ENCODE peak calls at places on chromosome 1, in ten cellular contexts. R is body of pancreas; H is small intestine; F is adrenal gland; T is HAP-1; Y is right lobe of liver; Q is effector memory CD4-positive, alpha-beta T cell; J is BE2C; O is prostate gland; E is fibroblast of lung. M is an unnamed sample. For H3K9me3 and H3K4me1, the result is how much of the 10 kb centered on the place peaks cover.

GRCh38 chr1:21669287-21670058 is at the start of gene RAP1GAP:
- DNase-seq in F (peak), Y (peak), T (peak), R (peak), Q (peak), O (peak), H (peak), E (no peak), J (no peak), M (no peak)

GRCh38 chr1:240732390-240732789 is 120.4 kb upstream of the GREM2 start:
- DNase-seq in F (no peak), Y (no peak), E (peak), J (no peak), O (no peak), R (no peak), H (peak), Q (no peak), T (peak), M (no peak)

GRCh38 chr1:34425785-34426184 is 249.1 kb downstream of the C1orf94 start:
- DNase-seq in R (no peak), Y (no peak), E (no peak), H (no peak), J (no peak), T (no peak), F (no peak), O (no peak), Q (no peak), M (no peak)

GRCh38 chr1:14975119-14975518 is 178.4 kb upstream of the TMEM51 start:
- DNase-seq in Q (no peak), R (no peak), J (no peak), O (no peak), F (no peak), E (no peak), T (no peak), H (no peak), Y (no peak), M (no peak)

GRCh38 chr1:28934676-28935075 is 20.3 kb downstream of the EPB41 start:
- DNase-seq in J (no peak), R (no peak), T (no peak), O (no peak), F (no peak), E (no peak), Q (no peak), H (no peak), Y (no peak), M (no peak)

GRCh38 chr1:213759359-213760181 is 228.2 kb upstream of the PROX1 start:
- DNase-seq in Y (peak), E (no peak), Q (no peak), R (peak), J (peak), T (no peak), F (no peak), H (peak), O (no peak), M (no peak)

GRCh38 chr1:12177999-12178441 is 11.2 kb downstream of the TNFRSF1B start:
- DNase-seq in Y (peak), T (no peak), J (peak), H (no peak), F (peak), O (no peak), R (peak), Q (peak), E (peak), M (peak)

GRCh38 chr1:61004269-61005003 is 77.9 kb upstream of the NFIA start:
- DNase-seq in R (peak), J (no peak), O (peak), Y (no peak), F (no peak), T (no peak), H (no peak), E (no peak), Q (no peak), M (no peak)

GRCh38 chr1:183920651-183921050 is 115.7 kb downstream of the RGL1 start:
- DNase-seq in J (no peak), H (no peak), E (no peak), Q (no peak), R (no peak), Y (no peak), F (no peak), T (no peak), O (no peak), M (no peak)

GRCh38 chr1:227891223-227891954 is 56.3 kb downstream of the WNT9A start:
- DNase-seq in J (peak), Y (peak), E (no peak), R (no peak), H (no peak), Q (no peak), T (peak), F (peak), O (peak), M (peak)

GRCh38 chr1:114902343-114902742 is 47.7 kb downstream of the SYCP1 start:
- DNase-seq in Q (no peak), O (no peak), E (no peak), J (no peak), R (no peak), F (no peak), T (peak), Y (no peak), H (no peak), M (no peak)

GRCh38 chr1:224932607-224933249 is 3.3 kb downstream of the DNAH14 start:
- DNase-seq in O (no peak), Y (no peak), R (no peak), F (no peak), H (no peak), Q (no peak), E (no peak), J (no peak), T (no peak), M (no peak)
- H3K9me3 ChIP-seq in O (under half), Y (under half), R (under half), F (under half), H (under half), Q (under half), E (under half), J (under half), T (under half), M (under half)

GRCh38 chr1:30752651-30752908 is 5.0 kb downstream of the LAPTM5 start:
- DNase-seq in F (no peak), T (no peak), Y (no peak), O (no peak), H (no peak), E (no peak), R (no peak), Q (no peak), J (no peak), M (no peak)
- H3K4me1 ChIP-seq in F (under half), T (under half), Y (under half), O (under half), H (under half), E (under half), R (under half), Q (half or more), J (under half), M (under half)

GRCh38 chr1:94812985-94813384 is 7.2 kb upstream of the SLC44A3 start:
- DNase-seq in O (no peak), F (no peak), J (no peak), T (no peak), H (no peak), Y (no peak), R (no peak), E (no peak), Q (no peak), M (no peak)
- H3K4me3 ChIP-seq in O (no peak), F (no peak), J (no peak), T (no peak), H (no peak), Y (no peak), R (no peak), E (no peak), Q (no peak), M (no peak)

GRCh38 chr1:163875927-163876320 is 554.2 kb downstream of the NUF2 start:
- DNase-seq in F (no peak), H (no peak), R (peak), T (no peak), E (peak), Y (no peak), Q (no peak), O (no peak), J (no peak), M (no peak)
- H3K9me3 ChIP-seq in F (under half), H (under half), R (under half), T (under half), E (under half), Y (under half), Q (under half), O (under half), J (under half), M (under half)

GRCh38 chr1:75542818-75543570 is 67.9 kb downstream of the SLC44A5 start:
- DNase-seq in O (no peak), Q (no peak), E (no peak), H (no peak), J (no peak), Y (no peak), R (no peak), T (no peak), F (no peak), M (no peak)
- H3K4me1 ChIP-seq in O (under half), Q (under half), E (under half), H (under half), J (under half), Y (under half), R (under half), T (under half), F (under half), M (under half)

GRCh38 chr1:31761883-31762282 is 2.3 kb downstream of the ADGRB2 start:
- DNase-seq in T (no peak), J (no peak), H (no peak), F (no peak), Y (no peak), Q (no peak), E (peak), O (no peak), R (no peak), M (no peak)
- H3K4me3 ChIP-seq in T (peak), J (peak), H (no peak), F (no peak), Y (no peak), Q (no peak), E (peak), O (no peak), R (no peak), M (no peak)

GRCh38 chr1:199064971-199065370 is 426.1 kb downstream of the PTPRC start:
- DNase-seq in R (no peak), F (no peak), Q (no peak), H (no peak), E (no peak), Y (no peak), T (no peak), J (no peak), O (no peak), M (no peak)
- H3K9me3 ChIP-seq in R (under half), F (under half), Q (under half), H (under half), E (under half), Y (under half), T (under half), J (under half), O (under half), M (under half)

M was measured in left lung.